ENCODE peak calls at places on chromosome 11, in four cellular contexts. One of them, this sample, is unnamed.
A peak's percentile ranks its signal among the peaks of the same experiment; 100 is the strongest.

GRCh38 chr11:131064373-131064991 is 148.2 kb upstream of the SNX19 start:
- DNase-seq in ovary: peak; percentile 44
- DNase-seq in lung: peak; percentile 46
- DNase-seq in Calu3: peak; percentile 47
- DNase-seq in this sample: peak; percentile 83

GRCh38 chr11:12207384-12208150 is 97.2 kb downstream of the MICAL2 start:
- DNase-seq in ovary: no peak
- DNase-seq in lung: no peak
- DNase-seq in Calu3: no peak
- DNase-seq in this sample: no peak

GRCh38 chr11:27700351-27701261 is at the start of gene BDNF:
- DNase-seq in ovary: no peak
- DNase-seq in lung: no peak
- DNase-seq in Calu3: peak; percentile 38
- DNase-seq in this sample: peak; percentile 57

GRCh38 chr11:78886616-78887015 is 312.0 kb upstream of the NARS2 start:
- DNase-seq in ovary: no peak
- DNase-seq in lung: no peak
- DNase-seq in Calu3: no peak
- DNase-seq in this sample: no peak

GRCh38 chr11:86041975-86042378 is 26.9 kb downstream of the PICALM start:
- DNase-seq in ovary: no peak
- DNase-seq in lung: peak; percentile 74
- DNase-seq in Calu3: peak; percentile 71
- DNase-seq in this sample: peak; percentile 67

GRCh38 chr11:97905101-97905500 is 1115.6 kb upstream of the CNTN5 start:
- DNase-seq in ovary: no peak
- DNase-seq in lung: no peak
- DNase-seq in Calu3: no peak
- DNase-seq in this sample: no peak

GRCh38 chr11:18706330-18707243 is 8.0 kb downstream of the TMEM86A start:
- DNase-seq in ovary: peak; percentile 85
- DNase-seq in lung: peak; percentile 63
- DNase-seq in Calu3: no peak
- DNase-seq in this sample: no peak

GRCh38 chr11:69249641-69250502 is 44.1 kb upstream of the MYEOV start:
- DNase-seq in ovary: peak; percentile 14
- DNase-seq in lung: peak; percentile 70
- DNase-seq in Calu3: no peak
- DNase-seq in this sample: no peak

GRCh38 chr11:29190313-29190712 is 826.5 kb downstream of the KCNA4 start:
- DNase-seq in ovary: no peak
- DNase-seq in lung: no peak
- DNase-seq in Calu3: no peak
- DNase-seq in this sample: no peak

GRCh38 chr11:118524356-118524755 is 2.9 kb upstream of the TTC36 start:
- DNase-seq in ovary: no peak
- DNase-seq in lung: no peak
- DNase-seq in Calu3: no peak
- DNase-seq in this sample: no peak

GRCh38 chr11:119776031-119776636 is 47.1 kb upstream of the NECTIN1 start:
- DNase-seq in ovary: no peak
- DNase-seq in lung: no peak
- DNase-seq in Calu3: no peak
- DNase-seq in this sample: no peak

GRCh38 chr11:14455648-14456430 is 43.8 kb downstream of the COPB1 start:
- DNase-seq in ovary: no peak
- DNase-seq in lung: no peak
- DNase-seq in Calu3: no peak
- DNase-seq in this sample: no peak

GRCh38 chr11:34680918-34681554 is 60.1 kb downstream of the EHF start:
- DNase-seq in ovary: no peak
- DNase-seq in lung: no peak
- DNase-seq in Calu3: peak; percentile 71
- DNase-seq in this sample: no peak

GRCh38 chr11:73055655-73056354 is 86.3 kb downstream of the FCHSD2 start:
- DNase-seq in ovary: no peak
- DNase-seq in lung: no peak
- DNase-seq in Calu3: no peak
- DNase-seq in this sample: no peak
- TF ChIP-seq CTCF in ovary: no peak
- TF ChIP-seq CTCF in lung: no peak
- TF ChIP-seq CTCF in Calu3: no peak
- TF ChIP-seq CTCF in this sample: no peak

DNA sequence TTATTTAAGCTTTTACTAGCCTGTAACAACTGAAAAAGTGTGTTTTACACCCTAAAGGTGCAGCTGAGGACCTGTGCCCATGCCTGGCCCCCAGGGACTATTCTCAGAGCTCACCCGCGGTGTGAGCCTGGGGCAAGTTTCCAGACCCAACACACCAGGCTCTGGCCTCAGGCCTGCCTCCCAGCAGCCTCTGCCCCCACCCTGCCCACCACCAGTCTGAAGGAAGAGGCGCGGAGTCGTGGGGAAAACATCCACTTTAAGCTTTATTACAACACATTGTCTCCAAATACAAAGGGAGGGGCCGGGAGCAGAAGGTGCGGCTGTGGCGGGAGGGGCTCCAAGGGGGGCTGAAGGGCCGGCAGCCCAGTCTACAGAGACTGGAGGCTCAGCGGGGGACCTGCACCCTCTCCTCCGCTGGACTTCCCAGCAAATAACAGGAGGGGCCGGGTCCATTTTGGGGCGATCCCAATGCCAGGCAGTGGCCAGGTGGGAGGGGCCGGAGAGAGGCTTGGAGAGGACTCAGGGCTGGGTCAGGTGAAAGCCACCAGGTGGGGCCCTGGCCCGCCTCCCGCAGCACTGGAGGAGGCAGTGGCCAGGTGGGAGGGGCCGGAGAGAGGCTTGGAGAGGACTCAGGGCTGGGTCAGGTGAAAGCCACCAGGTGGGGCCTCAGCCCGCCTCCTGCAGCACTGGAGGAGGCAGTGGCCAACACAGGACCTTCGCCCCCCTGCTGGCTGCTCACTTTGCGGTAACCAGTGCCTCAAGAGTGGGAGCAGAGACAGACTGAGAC is 18.1 kb downstream of the DUSP8 start:
- DNase-seq in ovary: no peak
- DNase-seq in lung: peak; percentile 77
- DNase-seq in Calu3: peak; percentile 83
- DNase-seq in this sample: no peak
- TF ChIP-seq CTCF in ovary: no peak
- TF ChIP-seq CTCF in lung: no peak
- TF ChIP-seq CTCF in Calu3: peak; percentile 57
- TF ChIP-seq CTCF in this sample: no peak

DNA sequence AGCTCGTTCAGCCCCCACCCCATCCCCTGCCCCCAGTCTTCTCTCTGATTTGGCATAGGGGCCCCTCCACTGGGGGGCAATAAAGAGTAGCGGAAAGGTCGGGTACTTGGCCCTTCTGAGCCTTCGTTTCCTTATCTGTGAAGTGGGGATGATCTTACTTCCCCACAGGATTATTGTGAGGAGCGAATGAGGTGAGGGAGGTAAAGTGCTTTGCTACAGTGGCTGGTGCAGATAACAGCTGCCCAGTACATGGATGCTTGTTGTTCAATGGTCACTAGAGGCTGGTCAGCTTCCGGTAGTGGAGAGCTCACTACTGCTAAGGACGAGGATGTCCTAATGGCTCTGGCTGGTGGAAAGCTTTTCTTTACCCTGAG is 101.2 kb downstream of the CEP164 start:
- DNase-seq in ovary: no peak
- DNase-seq in lung: no peak
- DNase-seq in Calu3: no peak
- DNase-seq in this sample: no peak
- TF ChIP-seq CTCF in ovary: no peak
- TF ChIP-seq CTCF in lung: no peak
- TF ChIP-seq CTCF in Calu3: no peak
- TF ChIP-seq CTCF in this sample: no peak

GRCh38 chr11:61840371-61840770 is 12.3 kb downstream of the FADS2 start:
- DNase-seq in ovary: no peak
- DNase-seq in lung: no peak
- DNase-seq in Calu3: no peak
- DNase-seq in this sample: no peak
- TF ChIP-seq CTCF in ovary: no peak
- TF ChIP-seq CTCF in lung: no peak
- TF ChIP-seq CTCF in Calu3: no peak
- TF ChIP-seq CTCF in this sample: no peak

GRCh38 chr11:47269002-47269828 is 718 bp upstream of the MADD start:
- DNase-seq in ovary: peak; percentile 94
- DNase-seq in lung: peak; percentile 86
- DNase-seq in Calu3: peak; percentile 89
- DNase-seq in this sample: peak; percentile 88
- TF ChIP-seq CTCF in ovary: no peak
- TF ChIP-seq CTCF in lung: no peak
- TF ChIP-seq CTCF in Calu3: no peak
- TF ChIP-seq CTCF in this sample: no peak

DNA sequence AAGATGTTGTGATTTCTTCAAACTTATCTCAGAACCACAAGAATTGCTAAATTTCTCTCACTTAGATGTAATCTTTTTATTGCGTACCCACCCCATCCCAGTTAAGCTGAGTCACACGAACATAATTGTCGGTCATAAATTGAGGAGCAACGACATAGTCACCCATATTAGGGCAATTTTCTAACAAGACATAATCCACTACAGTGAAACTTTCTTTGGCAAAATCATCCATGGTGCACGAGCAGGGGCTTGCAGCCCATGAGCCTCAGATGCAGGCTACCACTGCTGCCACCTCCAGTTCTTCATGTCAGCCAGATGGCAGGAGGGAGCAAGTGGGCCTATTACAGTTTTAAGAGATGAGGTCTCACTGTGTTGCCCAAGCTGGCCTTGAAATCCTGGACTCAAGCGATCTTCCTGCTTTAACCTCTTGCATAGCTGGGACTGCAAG is 70.3 kb upstream of the GRK2 start:
- DNase-seq in ovary: no peak
- DNase-seq in lung: no peak
- DNase-seq in Calu3: no peak
- DNase-seq in this sample: no peak
- TF ChIP-seq CTCF in ovary: no peak
- TF ChIP-seq CTCF in lung: no peak
- TF ChIP-seq CTCF in Calu3: no peak
- TF ChIP-seq CTCF in this sample: no peak

GRCh38 chr11:71425409-71425808 is 22.8 kb downstream of the DHCR7 start:
- DNase-seq in ovary: no peak
- DNase-seq in lung: no peak
- DNase-seq in Calu3: no peak
- DNase-seq in this sample: no peak
- TF ChIP-seq CTCF in ovary: no peak
- TF ChIP-seq CTCF in lung: no peak
- TF ChIP-seq CTCF in Calu3: no peak
- TF ChIP-seq CTCF in this sample: no peak

DNA sequence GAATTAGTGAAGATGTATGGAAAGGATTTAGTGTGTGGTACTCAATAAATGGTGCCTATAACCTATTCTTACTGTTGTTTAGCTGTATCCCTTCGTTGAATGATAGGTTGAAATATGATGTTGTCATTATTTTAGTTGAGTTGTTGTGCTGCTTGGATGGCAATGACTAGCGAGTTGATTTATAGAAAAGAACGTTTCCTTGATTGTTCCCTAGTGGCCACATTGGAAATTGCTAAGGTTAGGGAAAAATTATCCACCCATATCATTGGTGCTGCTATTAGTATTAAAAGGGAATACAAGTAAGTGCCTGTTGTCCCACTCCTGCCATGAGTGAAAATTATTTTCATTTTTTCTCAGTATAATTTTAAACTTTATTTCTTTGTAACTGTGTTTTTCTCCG is 14.5 kb downstream of the EMSY start:
- DNase-seq in ovary: no peak
- DNase-seq in lung: no peak
- DNase-seq in Calu3: no peak
- DNase-seq in this sample: no peak
- TF ChIP-seq CTCF in ovary: no peak
- TF ChIP-seq CTCF in lung: no peak
- TF ChIP-seq CTCF in Calu3: no peak
- TF ChIP-seq CTCF in this sample: peak; percentile 52

GRCh38 chr11:5553347-5553746 is 5.0 kb upstream of the OR52H1 start:
- DNase-seq in ovary: no peak
- DNase-seq in lung: no peak
- DNase-seq in Calu3: no peak
- DNase-seq in this sample: no peak
- TF ChIP-seq CTCF in ovary: no peak
- TF ChIP-seq CTCF in lung: no peak
- TF ChIP-seq CTCF in Calu3: no peak
- TF ChIP-seq CTCF in this sample: no peak

GRCh38 chr11:65087216-65087615 is 3.2 kb downstream of the ZFPL1 start:
- DNase-seq in ovary: peak; percentile 43
- DNase-seq in lung: no peak
- DNase-seq in Calu3: no peak
- DNase-seq in this sample: no peak

GRCh38 chr11:65086809-65087208 is 2.8 kb downstream of the ZFPL1 start:
- DNase-seq in ovary: no peak
- DNase-seq in lung: no peak
- DNase-seq in Calu3: no peak
- DNase-seq in this sample: no peak

GRCh38 chr11:65084598-65085375 is 765 bp downstream of the ZFPL1 start:
- DNase-seq in ovary: no peak
- DNase-seq in lung: no peak
- DNase-seq in Calu3: no peak
- DNase-seq in this sample: no peak

GRCh38 chr11:65083134-65083833 is 556 bp downstream of the CDCA5 start:
- DNase-seq in ovary: no peak
- DNase-seq in lung: no peak
- DNase-seq in Calu3: no peak
- DNase-seq in this sample: no peak

DNA sequence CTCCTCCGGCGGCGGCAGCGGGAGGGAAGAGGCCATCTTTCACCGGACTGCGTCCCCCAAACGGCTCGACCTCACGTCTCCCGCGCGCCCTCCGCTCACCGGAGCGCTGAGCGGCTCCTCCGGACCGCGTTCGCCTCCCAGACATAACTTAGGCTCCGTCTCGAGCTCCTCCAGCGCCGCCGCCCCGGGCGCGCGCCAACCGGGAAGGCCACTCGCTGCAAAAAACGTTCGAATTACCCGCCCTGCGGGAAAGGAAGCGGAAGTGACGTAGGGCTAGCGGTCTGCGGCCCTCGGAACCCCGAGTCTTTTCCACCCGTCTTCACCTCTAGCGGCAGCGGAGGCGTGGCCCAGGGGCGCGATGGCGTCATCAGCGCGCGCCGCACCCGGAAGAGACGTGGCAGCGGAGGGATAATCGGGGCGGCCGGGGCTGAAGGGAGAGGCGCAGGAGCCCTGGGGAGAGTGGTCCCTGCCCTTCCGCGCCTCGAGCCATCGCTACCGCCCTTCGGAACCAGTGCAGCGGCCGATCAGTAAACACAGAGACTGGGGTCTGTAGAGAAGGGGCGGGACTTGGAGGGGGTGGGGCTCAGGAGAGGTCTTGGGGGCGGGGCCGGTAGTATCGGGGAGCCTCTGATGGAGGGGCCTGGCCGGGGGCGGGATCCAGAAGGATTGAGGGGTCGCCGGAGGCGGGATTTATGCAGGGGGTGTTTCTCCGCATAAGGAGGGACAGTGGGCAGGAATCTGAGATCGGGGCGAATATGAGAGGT is at the start of the genes CDCA5 and ZFPL1:
- DNase-seq in ovary: peak; percentile 97
- DNase-seq in lung: peak; percentile 95
- DNase-seq in Calu3: peak; percentile 97
- DNase-seq in this sample: peak; percentile 97
- TF ChIP-seq CTCF in ovary: no peak
- TF ChIP-seq CTCF in lung: no peak
- TF ChIP-seq CTCF in Calu3: no peak
- TF ChIP-seq CTCF in this sample: no peak